ENCODE peak calls at places on chromosomes 12 and 14, in seven cellular contexts. One of them, this sample, is unnamed.

GRCh38 chr12:92608418-92609091 is 94.2 kb upstream of the PLEKHG7 start:
- DNase-seq in thyroid gland: no peak
- DNase-seq in A549: peak
- DNase-seq in AG09309: no peak
- DNase-seq in aorta: no peak
- DNase-seq in HCT116: peak
- DNase-seq in astrocyte of the cerebellum: no peak
- DNase-seq in this sample: no peak

GRCh38 chr14:48005986-48006385 is 330.6 kb upstream of the MDGA2 start:
- DNase-seq in thyroid gland: no peak
- DNase-seq in HCT116: no peak
- DNase-seq in AG09309: no peak
- DNase-seq in A549: no peak
- DNase-seq in aorta: no peak
- DNase-seq in astrocyte of the cerebellum: no peak
- DNase-seq in this sample: no peak

GRCh38 chr12:124577986-124578385 is 10.6 kb upstream of the NCOR2 start:
- DNase-seq in A549: no peak
- DNase-seq in AG09309: no peak
- DNase-seq in HCT116: no peak
- DNase-seq in thyroid gland: no peak
- DNase-seq in aorta: no peak
- DNase-seq in astrocyte of the cerebellum: no peak
- DNase-seq in this sample: no peak

GRCh38 chr12:114742363-114742762 is 58.4 kb upstream of the TBX3 start:
- DNase-seq in A549: no peak
- DNase-seq in aorta: no peak
- DNase-seq in HCT116: no peak
- DNase-seq in AG09309: no peak
- DNase-seq in astrocyte of the cerebellum: no peak
- DNase-seq in thyroid gland: no peak
- DNase-seq in this sample: no peak

GRCh38 chr14:105338392-105338791 is 23.8 kb downstream of the PACS2 start:
- DNase-seq in HCT116: no peak
- DNase-seq in aorta: peak
- DNase-seq in thyroid gland: no peak
- DNase-seq in A549: no peak
- DNase-seq in AG09309: no peak
- DNase-seq in astrocyte of the cerebellum: no peak
- DNase-seq in this sample: no peak

GRCh38 chr12:26113194-26113654 is 11.6 kb downstream of the BHLHE41 start:
- DNase-seq in thyroid gland: peak
- DNase-seq in aorta: no peak
- DNase-seq in AG09309: no peak
- DNase-seq in astrocyte of the cerebellum: no peak
- DNase-seq in A549: no peak
- DNase-seq in HCT116: no peak
- DNase-seq in this sample: no peak

GRCh38 chr14:92677087-92677668 is 71.2 kb downstream of the LGMN start:
- DNase-seq in HCT116: no peak
- DNase-seq in astrocyte of the cerebellum: no peak
- DNase-seq in AG09309: no peak
- DNase-seq in A549: no peak
- DNase-seq in thyroid gland: no peak
- DNase-seq in aorta: peak
- DNase-seq in this sample: no peak

GRCh38 chr14:99239661-99240092 is 32.3 kb downstream of the BCL11B start:
- DNase-seq in AG09309: no peak
- DNase-seq in thyroid gland: no peak
- DNase-seq in HCT116: no peak
- DNase-seq in astrocyte of the cerebellum: no peak
- DNase-seq in aorta: no peak
- DNase-seq in A549: no peak
- DNase-seq in this sample: no peak

GRCh38 chr12:76250256-76250655 is 98.0 kb downstream of the BBS10 start:
- DNase-seq in AG09309: no peak
- DNase-seq in HCT116: no peak
- DNase-seq in A549: no peak
- DNase-seq in aorta: no peak
- DNase-seq in astrocyte of the cerebellum: no peak
- DNase-seq in thyroid gland: no peak
- DNase-seq in this sample: no peak

GRCh38 chr12:74370608-74371216 is 166.9 kb upstream of the ATXN7L3B start:
- DNase-seq in AG09309: no peak
- DNase-seq in thyroid gland: no peak
- DNase-seq in astrocyte of the cerebellum: no peak
- DNase-seq in A549: peak
- DNase-seq in HCT116: no peak
- DNase-seq in aorta: no peak
- DNase-seq in this sample: no peak

GRCh38 chr14:89507521-89507920 is 90.5 kb upstream of the FOXN3 start:
- DNase-seq in A549: peak
- DNase-seq in thyroid gland: no peak
- DNase-seq in astrocyte of the cerebellum: peak
- DNase-seq in HCT116: peak
- DNase-seq in aorta: no peak
- DNase-seq in AG09309: peak
- DNase-seq in this sample: peak

GRCh38 chr12:31903025-31903424 is 56.2 kb upstream of the RESF1 start:
- DNase-seq in HCT116: no peak
- DNase-seq in A549: no peak
- DNase-seq in AG09309: no peak
- DNase-seq in astrocyte of the cerebellum: no peak
- DNase-seq in aorta: no peak
- DNase-seq in thyroid gland: no peak
- DNase-seq in this sample: no peak

GRCh38 chr14:36585100-36585499 is 2.7 kb upstream of the NKX2-8 start:
- DNase-seq in A549: no peak
- DNase-seq in HCT116: no peak
- DNase-seq in aorta: no peak
- DNase-seq in thyroid gland: peak
- DNase-seq in AG09309: no peak
- DNase-seq in astrocyte of the cerebellum: no peak
- DNase-seq in this sample: no peak

GRCh38 chr12:66237505-66238175 is 48.6 kb downstream of the IRAK3 start:
- DNase-seq in aorta: no peak
- DNase-seq in AG09309: no peak
- DNase-seq in A549: no peak
- DNase-seq in thyroid gland: no peak
- DNase-seq in HCT116: no peak
- DNase-seq in astrocyte of the cerebellum: no peak
- DNase-seq in this sample: no peak

GRCh38 chr14:35927727-35928126 is 101.6 kb downstream of the BRMS1L start:
- DNase-seq in AG09309: no peak
- DNase-seq in thyroid gland: no peak
- DNase-seq in HCT116: no peak
- DNase-seq in astrocyte of the cerebellum: no peak
- DNase-seq in A549: peak
- DNase-seq in aorta: no peak
- DNase-seq in this sample: no peak

DNA sequence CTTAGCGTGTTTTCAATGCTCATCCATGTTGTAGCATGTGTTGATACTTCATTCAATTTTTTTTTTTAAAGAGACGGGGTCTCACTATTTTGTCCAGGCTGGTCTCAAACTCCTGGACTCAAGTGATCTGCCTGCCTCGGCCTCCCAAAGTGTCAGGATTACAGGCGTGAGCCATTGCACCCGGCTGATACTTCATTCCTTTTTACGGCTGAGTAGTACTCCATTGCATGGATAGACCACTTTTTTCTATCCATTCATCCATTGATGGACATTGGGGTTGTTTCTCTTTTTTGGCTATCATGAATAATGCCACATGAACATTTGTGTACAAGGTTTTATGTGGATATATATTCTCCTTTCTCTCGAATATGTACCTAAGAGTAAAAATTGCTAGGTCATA is 1.2 kb downstream of the P2RX7 start:
- DNase-seq in AG09309: no peak
- DNase-seq in A549: no peak
- DNase-seq in astrocyte of the cerebellum: no peak
- DNase-seq in thyroid gland: no peak
- DNase-seq in aorta: no peak
- DNase-seq in HCT116: no peak
- DNase-seq in this sample: no peak
- H3K4me3 ChIP-seq in AG09309: no peak
- H3K4me3 ChIP-seq in A549: no peak
- H3K4me3 ChIP-seq in astrocyte of the cerebellum: no peak
- H3K4me3 ChIP-seq in thyroid gland: no peak
- H3K4me3 ChIP-seq in aorta: no peak
- H3K4me3 ChIP-seq in HCT116: no peak
- H3K4me3 ChIP-seq in this sample: no peak

DNA sequence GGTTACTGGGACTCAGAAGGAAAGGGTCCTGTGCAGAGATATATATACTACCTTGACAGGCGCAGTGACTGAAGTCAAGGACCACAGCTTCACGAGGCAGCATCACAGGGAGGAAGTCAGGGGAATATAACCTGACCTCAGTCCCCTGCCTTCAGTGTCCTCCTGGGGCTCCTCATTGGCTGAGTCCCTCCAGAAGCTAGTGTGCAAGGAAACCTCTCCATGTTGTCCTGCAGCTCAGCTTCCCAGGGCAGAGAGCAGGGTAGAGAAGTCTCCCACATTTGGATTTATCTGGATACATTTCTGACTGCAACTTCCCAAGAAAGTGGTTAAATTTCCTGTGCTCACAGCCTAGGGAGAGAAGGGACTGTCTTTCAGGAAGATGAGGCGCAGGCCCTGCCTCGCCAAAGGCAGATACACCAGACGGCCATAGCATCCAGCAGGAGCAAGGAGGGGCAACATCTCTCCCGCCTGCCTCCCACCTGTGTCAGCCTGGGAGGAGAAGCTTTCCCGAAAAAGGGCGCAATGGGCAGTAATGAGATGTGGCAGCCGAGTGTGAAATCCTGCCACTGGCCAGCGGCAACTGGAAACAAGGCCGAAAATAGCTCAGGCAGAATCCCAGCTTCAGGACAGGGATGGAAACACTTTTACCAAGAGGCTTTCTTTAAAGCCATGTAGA is 55.0 kb upstream of the HIF1A start:
- DNase-seq in AG09309: no peak
- DNase-seq in aorta: peak
- DNase-seq in HCT116: no peak
- DNase-seq in astrocyte of the cerebellum: no peak
- DNase-seq in thyroid gland: no peak
- DNase-seq in A549: no peak
- DNase-seq in this sample: no peak
- H3K4me3 ChIP-seq in AG09309: no peak
- H3K4me3 ChIP-seq in aorta: no peak
- H3K4me3 ChIP-seq in HCT116: no peak
- H3K4me3 ChIP-seq in astrocyte of the cerebellum: no peak
- H3K4me3 ChIP-seq in thyroid gland: no peak
- H3K4me3 ChIP-seq in A549: no peak
- H3K4me3 ChIP-seq in this sample: no peak

GRCh38 chr14:91244501-91244901 is at the start of gene GPR68:
- DNase-seq in A549: no peak
- DNase-seq in AG09309: peak
- DNase-seq in thyroid gland: no peak
- DNase-seq in aorta: peak
- DNase-seq in HCT116: no peak
- DNase-seq in astrocyte of the cerebellum: no peak
- DNase-seq in this sample: peak
- H3K4me3 ChIP-seq in A549: no peak
- H3K4me3 ChIP-seq in AG09309: peak
- H3K4me3 ChIP-seq in thyroid gland: no peak
- H3K4me3 ChIP-seq in aorta: no peak
- H3K4me3 ChIP-seq in HCT116: no peak
- H3K4me3 ChIP-seq in astrocyte of the cerebellum: no peak
- H3K4me3 ChIP-seq in this sample: peak

GRCh38 chr12:131831635-131832041 is 3.4 kb downstream of the MMP17 start:
- DNase-seq in astrocyte of the cerebellum: no peak
- DNase-seq in thyroid gland: no peak
- DNase-seq in A549: peak
- DNase-seq in AG09309: peak
- DNase-seq in HCT116: no peak
- DNase-seq in aorta: no peak
- DNase-seq in this sample: peak
- H3K4me3 ChIP-seq in astrocyte of the cerebellum: peak
- H3K4me3 ChIP-seq in thyroid gland: peak
- H3K4me3 ChIP-seq in A549: peak
- H3K4me3 ChIP-seq in AG09309: peak
- H3K4me3 ChIP-seq in HCT116: no peak
- H3K4me3 ChIP-seq in aorta: no peak
- H3K4me3 ChIP-seq in this sample: peak

GRCh38 chr12:132386926-132387497 is 57.6 kb upstream of the GALNT9 start:
- DNase-seq in thyroid gland: no peak
- DNase-seq in astrocyte of the cerebellum: no peak
- DNase-seq in aorta: peak
- DNase-seq in HCT116: no peak
- DNase-seq in A549: no peak
- DNase-seq in AG09309: no peak
- DNase-seq in this sample: no peak

GRCh38 chr12:132385375-132385774 is 56.0 kb upstream of the GALNT9 start:
- DNase-seq in aorta: no peak
- DNase-seq in A549: no peak
- DNase-seq in astrocyte of the cerebellum: no peak
- DNase-seq in AG09309: no peak
- DNase-seq in HCT116: no peak
- DNase-seq in thyroid gland: peak
- DNase-seq in this sample: no peak

GRCh38 chr12:132388379-132389015 is 59.1 kb upstream of the GALNT9 start:
- DNase-seq in astrocyte of the cerebellum: no peak
- DNase-seq in A549: no peak
- DNase-seq in AG09309: no peak
- DNase-seq in thyroid gland: no peak
- DNase-seq in HCT116: no peak
- DNase-seq in aorta: no peak
- DNase-seq in this sample: no peak

GRCh38 chr12:132384916-132385315 is 55.5 kb upstream of the GALNT9 start:
- DNase-seq in astrocyte of the cerebellum: no peak
- DNase-seq in aorta: no peak
- DNase-seq in HCT116: no peak
- DNase-seq in thyroid gland: peak
- DNase-seq in AG09309: no peak
- DNase-seq in A549: no peak
- DNase-seq in this sample: no peak

GRCh38 chr12:132385923-132386751 is 56.7 kb upstream of the GALNT9 start:
- DNase-seq in AG09309: no peak
- DNase-seq in HCT116: no peak
- DNase-seq in astrocyte of the cerebellum: no peak
- DNase-seq in thyroid gland: no peak
- DNase-seq in aorta: peak
- DNase-seq in A549: no peak
- DNase-seq in this sample: no peak
- H3K4me3 ChIP-seq in AG09309: no peak
- H3K4me3 ChIP-seq in HCT116: no peak
- H3K4me3 ChIP-seq in astrocyte of the cerebellum: no peak
- H3K4me3 ChIP-seq in thyroid gland: no peak
- H3K4me3 ChIP-seq in aorta: no peak
- H3K4me3 ChIP-seq in A549: no peak
- H3K4me3 ChIP-seq in this sample: no peak

DNA sequence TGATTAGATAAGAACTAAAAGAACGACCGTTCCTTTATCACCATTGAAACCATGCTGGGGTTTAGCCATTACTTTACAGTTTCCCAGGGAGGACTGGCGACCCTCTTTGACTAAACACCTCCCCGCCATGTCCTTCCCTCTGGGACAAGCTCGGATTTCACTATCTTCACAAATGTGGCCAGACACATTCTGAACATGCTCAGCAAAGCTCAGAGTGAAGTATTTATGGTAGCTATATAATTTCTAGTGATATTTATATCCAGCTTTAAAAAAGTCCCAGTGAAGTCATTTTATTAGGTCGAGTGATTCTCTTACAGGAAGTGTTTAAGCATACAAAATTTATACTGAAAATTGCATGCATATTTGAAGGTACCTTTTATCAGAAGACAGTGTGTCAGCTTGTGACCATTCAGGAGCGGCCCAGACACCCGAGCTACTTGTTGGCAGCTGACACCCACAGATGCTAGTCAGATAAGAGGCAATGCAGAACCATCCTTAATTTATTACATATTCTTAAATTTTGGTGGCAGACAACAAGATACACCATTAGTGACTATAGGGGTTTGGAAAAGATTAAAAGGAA is 36.8 kb downstream of the NIN start:
- DNase-seq in AG09309: no peak
- DNase-seq in astrocyte of the cerebellum: no peak
- DNase-seq in A549: no peak
- DNase-seq in thyroid gland: no peak
- DNase-seq in aorta: no peak
- DNase-seq in HCT116: no peak
- DNase-seq in this sample: no peak
- H3K4me3 ChIP-seq in AG09309: no peak
- H3K4me3 ChIP-seq in astrocyte of the cerebellum: no peak
- H3K4me3 ChIP-seq in A549: no peak
- H3K4me3 ChIP-seq in thyroid gland: no peak
- H3K4me3 ChIP-seq in aorta: no peak
- H3K4me3 ChIP-seq in HCT116: no peak
- H3K4me3 ChIP-seq in this sample: no peak